ENCODE peak calls at places on chromosomes 11 and 22, in eight cellular contexts. A, P, M, D, O, X, H and F are unnamed samples.

GRCh38 chr11:70032943-70033710 is 45.0 kb upstream of the ANO1 start:
- DNase-seq in A (no peak), P (no peak), M (no peak), D (no peak), O (no peak), X (no peak), H (no peak), F (no peak)

GRCh38 chr22:42544686-42545085 is 9.1 kb upstream of the SERHL2 start:
- DNase-seq in A (no peak), P (no peak), M (no peak), D (no peak), O (peak), X (no peak), H (peak), F (no peak)

GRCh38 chr11:120229451-120230424 is 10.2 kb upstream of the POU2F3 start:
- DNase-seq in A (no peak), P (peak), M (no peak), D (no peak), O (peak), X (peak), H (peak), F (no peak)

GRCh38 chr11:72519220-72519881 is 85.0 kb upstream of the CLPB start:
- DNase-seq in A (no peak), P (no peak), M (no peak), D (no peak), O (no peak), X (peak), H (no peak), F (no peak)

GRCh38 chr11:10295056-10295901 is 1.3 kb upstream of the SBF2 start:
- DNase-seq in A (no peak), P (no peak), M (no peak), D (no peak), O (no peak), X (no peak), H (no peak), F (no peak)

GRCh38 chr22:30486661-30487115 is 14.9 kb upstream of the SEC14L3 start:
- DNase-seq in A (no peak), P (no peak), M (no peak), D (no peak), O (no peak), X (no peak), H (no peak), F (no peak)

GRCh38 chr11:95147364-95147905 is 57.8 kb downstream of the ENDOD1 start:
- DNase-seq in A (no peak), P (peak), M (no peak), D (no peak), O (peak), X (no peak), H (no peak), F (no peak)

GRCh38 chr11:86067230-86068137 is 1.4 kb downstream of the PICALM start:
- DNase-seq in A (no peak), P (peak), M (no peak), D (peak), O (no peak), X (peak), H (no peak), F (no peak)

GRCh38 chr11:67641302-67642147 is 2.0 kb upstream of the TBX10 start:
- DNase-seq in A (no peak), P (no peak), M (no peak), D (no peak), O (no peak), X (no peak), H (no peak), F (no peak)

GRCh38 chr22:37095113-37095512 is 14.4 kb downstream of the TMPRSS6 start:
- DNase-seq in A (no peak), P (no peak), M (no peak), D (no peak), O (no peak), X (peak), H (no peak), F (no peak)

GRCh38 chr11:118084247-118084646 is 2.5 kb downstream of the SMIM35 start:
- DNase-seq in A (no peak), P (no peak), M (no peak), D (no peak), O (peak), X (no peak), H (no peak), F (no peak)

GRCh38 chr11:68657021-68657780 is 27.1 kb upstream of the GAL start:
- DNase-seq in A (no peak), P (no peak), M (no peak), D (no peak), O (no peak), X (no peak), H (no peak), F (no peak)

GRCh38 chr11:61554172-61554988 is 26.5 kb downstream of the SYT7 start:
- DNase-seq in A (no peak), P (no peak), M (no peak), D (no peak), O (no peak), X (no peak), H (no peak), F (no peak)

GRCh38 chr11:78575478-78575877 is 814 bp upstream of the NARS2 start:
- DNase-seq in A (no peak), P (no peak), M (no peak), D (no peak), O (no peak), X (no peak), H (no peak), F (no peak)

GRCh38 chr11:70244698-70245097 is 25.8 kb upstream of the PPFIA1 start:
- DNase-seq in A (peak), P (peak), M (peak), D (no peak), O (peak), X (no peak), H (no peak), F (no peak)

GRCh38 chr11:19766206-19766605 is 53.6 kb downstream of the NAV2 start:
- DNase-seq in A (no peak), P (peak), M (no peak), D (no peak), O (no peak), X (no peak), H (no peak), F (no peak)

GRCh38 chr11:62054484-62055121 is 69.2 kb upstream of the INCENP start:
- DNase-seq in A (no peak), P (no peak), M (no peak), D (peak), O (peak), X (peak), H (peak), F (peak)

GRCh38 chr11:30322162-30322561 is 742 bp upstream of the ARL14EP start:
- DNase-seq in A (no peak), P (peak), M (no peak), D (peak), O (no peak), X (no peak), H (no peak), F (no peak)

GRCh38 chr11:770642-771616 is 6.4 kb downstream of the GATD1 start:
- DNase-seq in A (no peak), P (no peak), M (no peak), D (no peak), O (no peak), X (no peak), H (no peak), F (no peak)

GRCh38 chr11:112174789-112175595 is at the start of gene BCO2:
- DNase-seq in A (peak), P (peak), M (peak), D (peak), O (peak), X (peak), H (peak), F (peak)

GRCh38 chr22:42805016-42805997 is 51.8 kb downstream of the ARFGAP3 start:
- DNase-seq in A (peak), P (peak), M (no peak), D (peak), O (no peak), X (no peak), H (no peak), F (peak)

GRCh38 chr22:43861529-43861928 is 784 bp downstream of the SULT4A1 start:
- DNase-seq in A (no peak), P (peak), M (no peak), D (peak), O (peak), X (no peak), H (no peak), F (no peak)

GRCh38 chr22:25364281-25364680 is 144.8 kb downstream of the CRYBB2 start:
- DNase-seq in A (peak), P (no peak), M (no peak), D (no peak), O (no peak), X (no peak), H (no peak), F (no peak)

GRCh38 chr11:22657101-22657694 is 9.2 kb upstream of the GAS2 start:
- DNase-seq in A (no peak), P (no peak), M (no peak), D (no peak), O (no peak), X (peak), H (no peak), F (no peak)

GRCh38 chr22:17629646-17630045 is 1.1 kb upstream of the ATP6V1E1 start:
- DNase-seq in A (no peak), P (no peak), M (no peak), D (no peak), O (no peak), X (peak), H (no peak), F (no peak)

GRCh38 chr22:49803134-49803533 is 24.5 kb downstream of the BRD1 start:
- DNase-seq in A (no peak), P (no peak), M (no peak), D (no peak), O (no peak), X (no peak), H (no peak), F (no peak)

GRCh38 chr11:86639172-86639571 is 33.2 kb downstream of the ME3 start:
- DNase-seq in A (no peak), P (no peak), M (peak), D (no peak), O (no peak), X (no peak), H (no peak), F (no peak)

GRCh38 chr11:114273890-114274635 is 22.1 kb upstream of the NNMT start:
- DNase-seq in A (no peak), P (no peak), M (no peak), D (no peak), O (no peak), X (no peak), H (no peak), F (no peak)

GRCh38 chr11:69674267-69674885 is 777 bp downstream of the LTO1 start:
- DNase-seq in A (no peak), P (peak), M (no peak), D (no peak), O (peak), X (peak), H (peak), F (no peak)

GRCh38 chr11:117796456-117797428 is at the start of gene DSCAML1:
- DNase-seq in A (peak), P (peak), M (no peak), D (peak), O (no peak), X (no peak), H (peak), F (no peak)

GRCh38 chr11:19344661-19345518 is 104.1 kb upstream of the E2F8 start:
- DNase-seq in A (peak), P (peak), M (no peak), D (peak), O (peak), X (no peak), H (peak), F (no peak)